ENCODE peak calls at places on chromosomes 13 and 19, in nine cellular contexts. One of them, this sample, is unnamed.

GRCh38 chr19:15213715-15214381 is 13.1 kb upstream of the NOTCH3 start:
- DNase-seq in Panc1: no peak
- DNase-seq in esophagus muscularis mucosa: no peak
- DNase-seq in colonic mucosa: no peak
- DNase-seq in cardiac muscle cell: peak
- DNase-seq in heart right ventricle: peak
- DNase-seq in thoracic aorta: peak
- DNase-seq in mammary epithelial cell: no peak
- DNase-seq in fibroblast of pulmonary artery: peak
- DNase-seq in this sample: no peak

GRCh38 chr13:101209206-101209893 is 207.0 kb downstream of the NALCN start:
- DNase-seq in heart right ventricle: no peak
- DNase-seq in fibroblast of pulmonary artery: no peak
- DNase-seq in Panc1: no peak
- DNase-seq in mammary epithelial cell: peak
- DNase-seq in colonic mucosa: no peak
- DNase-seq in cardiac muscle cell: no peak
- DNase-seq in thoracic aorta: no peak
- DNase-seq in esophagus muscularis mucosa: no peak
- DNase-seq in this sample: no peak

GRCh38 chr19:56155124-56155687 is 14.1 kb downstream of the ZNF444 start:
- DNase-seq in colonic mucosa: no peak
- DNase-seq in fibroblast of pulmonary artery: no peak
- DNase-seq in mammary epithelial cell: no peak
- DNase-seq in esophagus muscularis mucosa: no peak
- DNase-seq in Panc1: no peak
- DNase-seq in heart right ventricle: no peak
- DNase-seq in cardiac muscle cell: peak
- DNase-seq in thoracic aorta: no peak
- DNase-seq in this sample: no peak

GRCh38 chr19:1251233-1251502 is 2.8 kb downstream of the MIDN start:
- DNase-seq in colonic mucosa: peak
- DNase-seq in heart right ventricle: peak
- DNase-seq in cardiac muscle cell: peak
- DNase-seq in thoracic aorta: no peak
- DNase-seq in fibroblast of pulmonary artery: peak
- DNase-seq in Panc1: no peak
- DNase-seq in esophagus muscularis mucosa: no peak
- DNase-seq in mammary epithelial cell: peak
- DNase-seq in this sample: no peak

GRCh38 chr13:110869805-110870706 is 44.8 kb downstream of the ANKRD10 start:
- DNase-seq in mammary epithelial cell: peak
- DNase-seq in cardiac muscle cell: peak
- DNase-seq in thoracic aorta: peak
- DNase-seq in heart right ventricle: peak
- DNase-seq in Panc1: peak
- DNase-seq in colonic mucosa: peak
- DNase-seq in fibroblast of pulmonary artery: peak
- DNase-seq in esophagus muscularis mucosa: peak
- DNase-seq in this sample: peak

GRCh38 chr13:98309569-98310335 is 132.7 kb upstream of the RNF113B start:
- DNase-seq in esophagus muscularis mucosa: no peak
- DNase-seq in colonic mucosa: no peak
- DNase-seq in mammary epithelial cell: no peak
- DNase-seq in thoracic aorta: no peak
- DNase-seq in cardiac muscle cell: no peak
- DNase-seq in heart right ventricle: no peak
- DNase-seq in Panc1: no peak
- DNase-seq in fibroblast of pulmonary artery: no peak
- DNase-seq in this sample: no peak

GRCh38 chr13:20168396-20168795 is 7.5 kb upstream of the GJA3 start:
- DNase-seq in mammary epithelial cell: peak
- DNase-seq in cardiac muscle cell: no peak
- DNase-seq in thoracic aorta: no peak
- DNase-seq in esophagus muscularis mucosa: no peak
- DNase-seq in colonic mucosa: no peak
- DNase-seq in Panc1: no peak
- DNase-seq in heart right ventricle: no peak
- DNase-seq in fibroblast of pulmonary artery: no peak
- DNase-seq in this sample: no peak

GRCh38 chr13:32264407-32264806 is 50.8 kb downstream of the ZAR1L start:
- DNase-seq in fibroblast of pulmonary artery: peak
- DNase-seq in mammary epithelial cell: peak
- DNase-seq in esophagus muscularis mucosa: no peak
- DNase-seq in colonic mucosa: no peak
- DNase-seq in Panc1: no peak
- DNase-seq in cardiac muscle cell: peak
- DNase-seq in thoracic aorta: no peak
- DNase-seq in heart right ventricle: peak
- DNase-seq in this sample: no peak

GRCh38 chr13:32165791-32166190 is 134.2 kb downstream of the FRY start:
- DNase-seq in fibroblast of pulmonary artery: no peak
- DNase-seq in Panc1: no peak
- DNase-seq in thoracic aorta: no peak
- DNase-seq in mammary epithelial cell: peak
- DNase-seq in colonic mucosa: no peak
- DNase-seq in heart right ventricle: peak
- DNase-seq in esophagus muscularis mucosa: no peak
- DNase-seq in cardiac muscle cell: no peak
- DNase-seq in this sample: no peak

GRCh38 chr13:51638497-51638871 is 54.2 kb downstream of the WDFY2 start:
- DNase-seq in esophagus muscularis mucosa: no peak
- DNase-seq in fibroblast of pulmonary artery: no peak
- DNase-seq in cardiac muscle cell: peak
- DNase-seq in Panc1: no peak
- DNase-seq in heart right ventricle: no peak
- DNase-seq in mammary epithelial cell: peak
- DNase-seq in colonic mucosa: no peak
- DNase-seq in thoracic aorta: no peak
- DNase-seq in this sample: no peak

GRCh38 chr13:51636349-51636890 is 52.2 kb downstream of the WDFY2 start:
- DNase-seq in colonic mucosa: no peak
- DNase-seq in thoracic aorta: no peak
- DNase-seq in heart right ventricle: no peak
- DNase-seq in cardiac muscle cell: no peak
- DNase-seq in fibroblast of pulmonary artery: no peak
- DNase-seq in Panc1: no peak
- DNase-seq in mammary epithelial cell: no peak
- DNase-seq in esophagus muscularis mucosa: no peak
- DNase-seq in this sample: no peak

GRCh38 chr13:51635137-51635878 is 51.0 kb downstream of the WDFY2 start:
- DNase-seq in thoracic aorta: no peak
- DNase-seq in colonic mucosa: no peak
- DNase-seq in Panc1: no peak
- DNase-seq in mammary epithelial cell: no peak
- DNase-seq in esophagus muscularis mucosa: no peak
- DNase-seq in heart right ventricle: no peak
- DNase-seq in fibroblast of pulmonary artery: no peak
- DNase-seq in cardiac muscle cell: no peak
- DNase-seq in this sample: no peak

GRCh38 chr13:51639171-51639570 is 54.9 kb downstream of the WDFY2 start:
- DNase-seq in Panc1: no peak
- DNase-seq in thoracic aorta: no peak
- DNase-seq in esophagus muscularis mucosa: no peak
- DNase-seq in colonic mucosa: no peak
- DNase-seq in mammary epithelial cell: no peak
- DNase-seq in fibroblast of pulmonary artery: no peak
- DNase-seq in heart right ventricle: no peak
- DNase-seq in cardiac muscle cell: no peak
- DNase-seq in this sample: no peak

DNA sequence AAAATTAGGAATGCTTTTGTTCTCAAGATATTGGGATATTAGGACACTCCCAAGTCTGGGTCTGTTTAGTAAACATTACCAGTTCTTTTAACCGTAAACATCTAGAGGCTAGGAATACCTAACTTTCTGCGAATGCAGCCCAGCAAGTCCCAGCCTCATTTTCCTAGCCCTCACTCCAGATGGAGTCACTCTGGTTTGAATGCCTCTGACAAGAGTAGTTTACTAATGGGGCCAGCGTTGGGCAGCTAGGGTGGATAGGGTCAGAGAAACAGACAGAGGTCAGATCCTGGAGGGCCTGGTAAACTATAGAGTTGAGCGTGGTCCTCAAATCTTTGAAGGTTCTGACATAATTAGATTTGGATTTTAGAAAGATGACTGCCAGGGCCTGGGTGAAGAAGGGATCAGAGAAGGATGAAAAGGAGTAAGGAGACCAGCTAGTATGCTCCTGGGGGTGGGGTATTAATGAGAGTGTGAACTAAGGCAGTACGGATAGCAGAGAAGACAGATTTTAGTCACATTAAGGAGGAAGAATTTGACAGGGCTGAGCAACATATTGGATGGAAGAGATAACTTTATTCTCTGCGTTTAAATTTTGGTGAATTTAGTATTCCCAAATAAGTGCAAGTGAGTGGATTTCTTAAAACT is 53.7 kb downstream of the WDFY2 start:
- DNase-seq in mammary epithelial cell: no peak
- DNase-seq in heart right ventricle: no peak
- DNase-seq in esophagus muscularis mucosa: no peak
- DNase-seq in Panc1: no peak
- DNase-seq in cardiac muscle cell: no peak
- DNase-seq in thoracic aorta: no peak
- DNase-seq in fibroblast of pulmonary artery: no peak
- DNase-seq in colonic mucosa: no peak
- DNase-seq in this sample: no peak
- H3K4me3 ChIP-seq in mammary epithelial cell: no peak
- H3K4me3 ChIP-seq in heart right ventricle: no peak
- H3K4me3 ChIP-seq in esophagus muscularis mucosa: no peak
- H3K4me3 ChIP-seq in Panc1: no peak
- H3K4me3 ChIP-seq in cardiac muscle cell: no peak
- H3K4me3 ChIP-seq in thoracic aorta: no peak
- H3K4me3 ChIP-seq in fibroblast of pulmonary artery: no peak
- H3K4me3 ChIP-seq in colonic mucosa: no peak
- H3K4me3 ChIP-seq in this sample: no peak

GRCh38 chr13:86974251-86974994 is 696.7 kb upstream of the SLITRK5 start:
- DNase-seq in esophagus muscularis mucosa: no peak
- DNase-seq in heart right ventricle: no peak
- DNase-seq in cardiac muscle cell: no peak
- DNase-seq in thoracic aorta: no peak
- DNase-seq in Panc1: no peak
- DNase-seq in fibroblast of pulmonary artery: no peak
- DNase-seq in mammary epithelial cell: no peak
- DNase-seq in colonic mucosa: no peak
- DNase-seq in this sample: no peak

GRCh38 chr13:86976521-86977324 is 694.4 kb upstream of the SLITRK5 start:
- DNase-seq in heart right ventricle: no peak
- DNase-seq in fibroblast of pulmonary artery: no peak
- DNase-seq in mammary epithelial cell: no peak
- DNase-seq in esophagus muscularis mucosa: no peak
- DNase-seq in Panc1: no peak
- DNase-seq in cardiac muscle cell: no peak
- DNase-seq in thoracic aorta: no peak
- DNase-seq in colonic mucosa: no peak
- DNase-seq in this sample: no peak

GRCh38 chr13:86974995-86975328 is 696.2 kb upstream of the SLITRK5 start:
- DNase-seq in cardiac muscle cell: peak
- DNase-seq in colonic mucosa: no peak
- DNase-seq in fibroblast of pulmonary artery: no peak
- DNase-seq in thoracic aorta: no peak
- DNase-seq in esophagus muscularis mucosa: no peak
- DNase-seq in heart right ventricle: no peak
- DNase-seq in mammary epithelial cell: no peak
- DNase-seq in Panc1: no peak
- DNase-seq in this sample: no peak
- H3K4me3 ChIP-seq in cardiac muscle cell: no peak
- H3K4me3 ChIP-seq in colonic mucosa: no peak
- H3K4me3 ChIP-seq in fibroblast of pulmonary artery: no peak
- H3K4me3 ChIP-seq in thoracic aorta: no peak
- H3K4me3 ChIP-seq in esophagus muscularis mucosa: no peak
- H3K4me3 ChIP-seq in heart right ventricle: no peak
- H3K4me3 ChIP-seq in mammary epithelial cell: no peak
- H3K4me3 ChIP-seq in Panc1: no peak
- H3K4me3 ChIP-seq in this sample: no peak

GRCh38 chr13:74027161-74027779 is 106.9 kb downstream of the KLF12 start:
- DNase-seq in thoracic aorta: no peak
- DNase-seq in Panc1: no peak
- DNase-seq in mammary epithelial cell: no peak
- DNase-seq in heart right ventricle: no peak
- DNase-seq in fibroblast of pulmonary artery: no peak
- DNase-seq in colonic mucosa: no peak
- DNase-seq in cardiac muscle cell: no peak
- DNase-seq in esophagus muscularis mucosa: no peak
- DNase-seq in this sample: no peak

GRCh38 chr13:74037762-74038161 is 96.4 kb downstream of the KLF12 start:
- DNase-seq in thoracic aorta: no peak
- DNase-seq in mammary epithelial cell: no peak
- DNase-seq in cardiac muscle cell: no peak
- DNase-seq in fibroblast of pulmonary artery: no peak
- DNase-seq in Panc1: no peak
- DNase-seq in heart right ventricle: no peak
- DNase-seq in colonic mucosa: no peak
- DNase-seq in esophagus muscularis mucosa: no peak
- DNase-seq in this sample: no peak

GRCh38 chr13:74036373-74036772 is 97.8 kb downstream of the KLF12 start:
- DNase-seq in colonic mucosa: no peak
- DNase-seq in heart right ventricle: no peak
- DNase-seq in fibroblast of pulmonary artery: no peak
- DNase-seq in esophagus muscularis mucosa: no peak
- DNase-seq in cardiac muscle cell: no peak
- DNase-seq in Panc1: no peak
- DNase-seq in thoracic aorta: no peak
- DNase-seq in mammary epithelial cell: peak
- DNase-seq in this sample: no peak

GRCh38 chr13:74035881-74036280 is 98.3 kb downstream of the KLF12 start:
- DNase-seq in fibroblast of pulmonary artery: no peak
- DNase-seq in cardiac muscle cell: no peak
- DNase-seq in colonic mucosa: no peak
- DNase-seq in mammary epithelial cell: no peak
- DNase-seq in thoracic aorta: no peak
- DNase-seq in heart right ventricle: no peak
- DNase-seq in Panc1: no peak
- DNase-seq in esophagus muscularis mucosa: no peak
- DNase-seq in this sample: no peak

DNA sequence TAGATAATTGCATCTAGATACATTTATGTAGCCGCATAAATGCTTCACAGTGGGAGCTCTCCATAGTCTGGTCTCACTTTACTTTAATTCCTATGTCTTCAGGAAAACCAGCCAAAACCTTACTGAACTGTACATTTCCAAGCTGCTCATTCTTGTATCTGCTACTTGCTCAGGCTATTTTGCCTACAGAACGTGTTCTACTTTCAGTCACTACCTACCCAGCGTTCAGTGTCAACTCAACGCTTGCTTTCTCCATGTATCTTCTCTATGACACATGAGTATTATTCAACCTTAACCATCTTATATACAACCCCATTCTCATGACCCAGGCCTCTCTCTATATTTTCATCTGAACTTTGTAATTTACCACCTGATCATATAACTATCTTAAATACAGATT is 101.9 kb downstream of the KLF12 start:
- DNase-seq in fibroblast of pulmonary artery: no peak
- DNase-seq in Panc1: no peak
- DNase-seq in mammary epithelial cell: no peak
- DNase-seq in esophagus muscularis mucosa: no peak
- DNase-seq in thoracic aorta: no peak
- DNase-seq in colonic mucosa: no peak
- DNase-seq in heart right ventricle: no peak
- DNase-seq in cardiac muscle cell: no peak
- DNase-seq in this sample: no peak
- H3K4me3 ChIP-seq in fibroblast of pulmonary artery: no peak
- H3K4me3 ChIP-seq in Panc1: no peak
- H3K4me3 ChIP-seq in mammary epithelial cell: no peak
- H3K4me3 ChIP-seq in esophagus muscularis mucosa: no peak
- H3K4me3 ChIP-seq in thoracic aorta: peak
- H3K4me3 ChIP-seq in colonic mucosa: no peak
- H3K4me3 ChIP-seq in heart right ventricle: no peak
- H3K4me3 ChIP-seq in cardiac muscle cell: no peak
- H3K4me3 ChIP-seq in this sample: no peak

GRCh38 chr19:57290970-57291369 is 10.7 kb downstream of the ZNF460 start:
- DNase-seq in mammary epithelial cell: no peak
- DNase-seq in heart right ventricle: no peak
- DNase-seq in cardiac muscle cell: no peak
- DNase-seq in esophagus muscularis mucosa: no peak
- DNase-seq in thoracic aorta: no peak
- DNase-seq in Panc1: no peak
- DNase-seq in colonic mucosa: no peak
- DNase-seq in fibroblast of pulmonary artery: no peak
- DNase-seq in this sample: no peak
- H3K4me3 ChIP-seq in mammary epithelial cell: no peak
- H3K4me3 ChIP-seq in heart right ventricle: no peak
- H3K4me3 ChIP-seq in cardiac muscle cell: no peak
- H3K4me3 ChIP-seq in esophagus muscularis mucosa: no peak
- H3K4me3 ChIP-seq in thoracic aorta: no peak
- H3K4me3 ChIP-seq in Panc1: no peak
- H3K4me3 ChIP-seq in colonic mucosa: no peak
- H3K4me3 ChIP-seq in fibroblast of pulmonary artery: no peak
- H3K4me3 ChIP-seq in this sample: no peak